ENCODE peak calls at places on chromosome 14, in seven cellular contexts. U is psoas muscle; L is CD8-positive, alpha-beta T cell; K is aorta; V is Panc1; G is thoracic aorta; J is stomach. D is an unnamed sample.

GRCh38 chr14:42141328-42141727 is 534.7 kb downstream of the LRFN5 start:
- DNase-seq in U (no peak), L (no peak), K (no peak), V (no peak), G (no peak), J (no peak), D (no peak)

GRCh38 chr14:54348001-54348611 is 48.7 kb upstream of the CDKN3 start:
- DNase-seq in U (no peak), L (no peak), K (no peak), V (peak; percentile 24), G (no peak), J (no peak), D (no peak)

GRCh38 chr14:23056956-23057756 is at the start of gene CDH24:
- DNase-seq in U (peak; percentile 76), L (peak; percentile 60), K (peak; percentile 81), V (no peak), G (no peak), J (peak; percentile 80), D (peak; percentile 79)

GRCh38 chr14:98370352-98370751 is 901.6 kb downstream of the BCL11B start:
- DNase-seq in U (no peak), L (no peak), K (no peak), V (no peak), G (no peak), J (no peak), D (no peak)

GRCh38 chr14:42190744-42191143 is 584.1 kb downstream of the LRFN5 start:
- DNase-seq in U (no peak), L (no peak), K (no peak), V (no peak), G (no peak), J (no peak), D (no peak)

GRCh38 chr14:65461730-65462129 is 49.2 kb downstream of the FUT8 start:
- DNase-seq in U (no peak), L (no peak), K (no peak), V (no peak), G (no peak), J (no peak), D (no peak)

GRCh38 chr14:50260511-50260910 is 29.1 kb upstream of the SOS2 start:
- DNase-seq in U (no peak), L (no peak), K (no peak), V (no peak), G (no peak), J (no peak), D (no peak)

GRCh38 chr14:24710403-24711063 is 76.5 kb upstream of the GZMB start:
- DNase-seq in U (no peak), L (peak; percentile 44), K (peak; percentile 55), V (no peak), G (no peak), J (peak; percentile 52), D (no peak)

GRCh38 chr14:72560331-72560730 is 333.6 kb downstream of the DPF3 start:
- DNase-seq in U (no peak), L (no peak), K (no peak), V (no peak), G (no peak), J (peak; percentile 33), D (no peak)

GRCh38 chr14:22231022-22231421 is 358.0 kb downstream of the DAD1 start:
- DNase-seq in U (no peak), L (peak; percentile 25), K (no peak), V (no peak), G (no peak), J (no peak), D (no peak)

GRCh38 chr14:89418976-89419375 is 1.9 kb upstream of the FOXN3 start:
- DNase-seq in U (no peak), L (no peak), K (no peak), V (no peak), G (no peak), J (no peak), D (no peak)

GRCh38 chr14:35682802-35683201 is 126.3 kb downstream of the RALGAPA1 start:
- DNase-seq in U (no peak), L (no peak), K (no peak), V (no peak), G (no peak), J (no peak), D (no peak)

GRCh38 chr14:89416002-89416995 is 734 bp downstream of the FOXN3 start:
- DNase-seq in U (peak; percentile 99), L (peak; percentile 98), K (peak; percentile 99), V (peak; percentile 78), G (peak; percentile 81), J (peak; percentile 98), D (peak; percentile 99)

GRCh38 chr14:50534998-50535397 is 2.6 kb upstream of the MAP4K5 start:
- DNase-seq in U (no peak), L (no peak), K (no peak), V (no peak), G (no peak), J (no peak), D (no peak)

GRCh38 chr14:72608391-72609204 is 285.3 kb downstream of the DPF3 start:
- DNase-seq in U (no peak), L (no peak), K (no peak), V (peak; percentile 1), G (no peak), J (no peak), D (no peak)

GRCh38 chr14:48373993-48374392 is 698.6 kb upstream of the MDGA2 start:
- DNase-seq in U (no peak), L (no peak), K (no peak), V (no peak), G (no peak), J (no peak), D (no peak)

GRCh38 chr14:99179946-99180345 is 92.1 kb downstream of the BCL11B start:
- DNase-seq in U (no peak), L (no peak), K (no peak), V (no peak), G (no peak), J (no peak), D (no peak)

GRCh38 chr14:99829450-99829849 is 36.2 kb downstream of the EML1 start:
- DNase-seq in U (no peak), L (no peak), K (no peak), V (no peak), G (no peak), J (no peak), D (no peak)

GRCh38 chr14:24368215-24368561 is 204 bp downstream of the NFATC4 start:
- DNase-seq in U (peak; percentile 57), L (no peak), K (no peak), V (no peak), G (no peak), J (no peak), D (peak; percentile 26)

GRCh38 chr14:104149617-104150141 is 11.3 kb downstream of the KIF26A start:
- DNase-seq in U (peak; percentile 52), L (peak; percentile 2), K (peak; percentile 65), V (no peak), G (no peak), J (no peak), D (no peak)

GRCh38 chr14:54606631-54607133 is 39.8 kb downstream of the SAMD4A start:
- DNase-seq in U (peak; percentile 72), L (no peak), K (peak; percentile 59), V (no peak), G (no peak), J (no peak), D (no peak)

GRCh38 chr14:45426685-45427282 is 173.8 kb upstream of the MIS18BP1 start:
- DNase-seq in U (no peak), L (no peak), K (no peak), V (peak; percentile 12), G (no peak), J (no peak), D (no peak)

GRCh38 chr14:20460458-20461229 is 590 bp downstream of the PIP4P1 start:
- DNase-seq in U (no peak), L (peak; percentile 86), K (no peak), V (no peak), G (no peak), J (peak; percentile 68), D (peak; percentile 83)

GRCh38 chr14:92850492-92850891 is 56.4 kb downstream of the GOLGA5 start:
- DNase-seq in U (no peak), L (no peak), K (no peak), V (no peak), G (no peak), J (no peak), D (no peak)
- H3K27ac ChIP-seq in U (no peak overlapping the region), L (no peak overlapping the region), K (no peak overlapping the region), V (no peak overlapping the region), G (no peak overlapping the region), J (no peak overlapping the region), D (peak overlapping the region; percentile 57)

GRCh38 chr14:61822458-61822857 is 60.2 kb downstream of the SNAPC1 start:
- DNase-seq in U (no peak), L (no peak), K (no peak), V (no peak), G (no peak), J (no peak), D (no peak)
- H3K4me1 ChIP-seq in U (no peaks in the 10 kb centered on the region), L (no peaks in the 10 kb centered on the region), K (no peaks in the 10 kb centered on the region), V (no peaks in the 10 kb centered on the region), G (no peaks in the 10 kb centered on the region), J (no peaks in the 10 kb centered on the region), D (no peaks in the 10 kb centered on the region)

DNA sequence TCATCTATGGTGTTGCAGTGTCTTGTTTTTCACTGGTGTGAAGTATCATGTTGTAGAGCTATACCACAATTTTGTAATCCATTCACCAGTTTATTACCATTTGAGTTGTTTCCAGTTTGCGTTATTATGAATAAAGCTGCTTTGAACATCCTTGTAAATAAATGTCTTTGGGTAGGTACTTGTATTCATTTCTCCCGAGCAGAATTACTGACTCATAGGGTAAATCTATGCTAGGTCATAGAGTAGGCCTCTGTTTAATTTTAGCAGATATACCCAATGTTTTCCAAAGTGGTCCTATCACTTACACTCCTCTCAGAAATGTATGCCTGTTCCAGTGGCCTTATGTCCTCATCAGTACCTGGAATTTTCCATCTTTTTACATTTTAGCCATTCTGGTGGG is 6.6 kb upstream of the GOLGA5 start:
- DNase-seq in U (no peak), L (no peak), K (no peak), V (no peak), G (no peak), J (no peak), D (no peak)
- H3K27ac ChIP-seq in U (no peak overlapping the region), L (no peak overlapping the region), K (no peak overlapping the region), V (no peak overlapping the region), G (no peak overlapping the region), J (no peak overlapping the region), D (no peak overlapping the region)

GRCh38 chr14:68561531-68562007 is 231.3 kb downstream of the ZFP36L1 start:
- DNase-seq in U (no peak), L (no peak), K (no peak), V (no peak), G (no peak), J (peak; percentile 20), D (no peak)

GRCh38 chr14:68564236-68564825 is 228.5 kb downstream of the ZFP36L1 start:
- DNase-seq in U (no peak), L (no peak), K (no peak), V (no peak), G (no peak), J (no peak), D (peak; percentile 69)

GRCh38 chr14:68564826-68565760 is 227.8 kb downstream of the ZFP36L1 start:
- DNase-seq in U (no peak), L (no peak), K (no peak), V (no peak), G (no peak), J (no peak), D (no peak)

GRCh38 chr14:68563256-68564131 is 229.4 kb downstream of the ZFP36L1 start:
- DNase-seq in U (no peak), L (no peak), K (no peak), V (no peak), G (no peak), J (peak; percentile 42), D (no peak)

DNA sequence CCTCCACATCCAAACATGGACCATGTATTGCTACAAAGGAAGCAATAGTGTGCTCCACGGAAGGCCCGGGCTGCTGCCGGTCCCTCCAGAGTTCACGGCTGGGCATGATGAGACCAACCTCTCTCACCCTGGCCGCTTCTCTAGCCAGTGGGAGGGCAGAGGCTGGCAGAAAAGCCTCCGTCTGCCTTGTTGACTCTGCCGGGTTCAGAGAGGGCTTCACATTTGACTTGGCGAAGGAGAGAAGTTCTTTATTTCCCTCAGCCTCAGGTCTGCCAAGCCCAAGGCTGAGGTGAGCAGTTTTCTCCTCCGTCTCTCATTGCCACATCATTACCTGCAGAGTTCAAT is 230.0 kb downstream of the ZFP36L1 start:
- DNase-seq in U (no peak), L (no peak), K (no peak), V (no peak), G (no peak), J (peak; percentile 25), D (no peak)
- H3K4me1 ChIP-seq in U (peaks cover 25% of the 10 kb centered on the region), L (peaks cover 35% of the 10 kb centered on the region), K (no peaks in the 10 kb centered on the region), V (no peaks in the 10 kb centered on the region), G (peaks cover 22% of the 10 kb centered on the region), J (peaks cover 53% of the 10 kb centered on the region), D (peaks cover 52% of the 10 kb centered on the region)

D was measured in pancreas.